ENCODE peak calls at places on chromosome 9, in eight cellular contexts. One of them, this sample, is unnamed.

GRCh38 chr9:631596-631995 is 209.9 kb upstream of the DMRT1 start:
- DNase-seq in foreskin fibroblast: no peak
- DNase-seq in astrocyte of the cerebellum: peak
- DNase-seq in AG10803: peak
- DNase-seq in fibroblast of pulmonary artery: no peak
- DNase-seq in left lung: no peak
- DNase-seq in cardiac fibroblast: peak
- DNase-seq in WERI-Rb-1: no peak
- DNase-seq in this sample: peak

GRCh38 chr9:94847486-94847885 is 121.0 kb downstream of the AOPEP start:
- DNase-seq in cardiac fibroblast: peak
- DNase-seq in astrocyte of the cerebellum: no peak
- DNase-seq in WERI-Rb-1: no peak
- DNase-seq in fibroblast of pulmonary artery: peak
- DNase-seq in left lung: no peak
- DNase-seq in foreskin fibroblast: peak
- DNase-seq in AG10803: peak
- DNase-seq in this sample: peak

GRCh38 chr9:4303002-4303401 is 3.1 kb upstream of the GLIS3 start:
- DNase-seq in left lung: no peak
- DNase-seq in AG10803: no peak
- DNase-seq in cardiac fibroblast: peak
- DNase-seq in WERI-Rb-1: no peak
- DNase-seq in astrocyte of the cerebellum: no peak
- DNase-seq in fibroblast of pulmonary artery: peak
- DNase-seq in foreskin fibroblast: peak
- DNase-seq in this sample: peak

GRCh38 chr9:118222375-118222774 is 518.2 kb downstream of the TLR4 start:
- DNase-seq in fibroblast of pulmonary artery: no peak
- DNase-seq in left lung: no peak
- DNase-seq in cardiac fibroblast: no peak
- DNase-seq in WERI-Rb-1: peak
- DNase-seq in AG10803: no peak
- DNase-seq in astrocyte of the cerebellum: no peak
- DNase-seq in foreskin fibroblast: no peak
- DNase-seq in this sample: no peak

GRCh38 chr9:14561929-14562386 is 131.3 kb downstream of the ZDHHC21 start:
- DNase-seq in WERI-Rb-1: no peak
- DNase-seq in foreskin fibroblast: no peak
- DNase-seq in AG10803: no peak
- DNase-seq in cardiac fibroblast: no peak
- DNase-seq in astrocyte of the cerebellum: no peak
- DNase-seq in fibroblast of pulmonary artery: no peak
- DNase-seq in left lung: no peak
- DNase-seq in this sample: no peak

GRCh38 chr9:87875839-87876545 is 6.7 kb upstream of the SPATA31E1 start:
- DNase-seq in WERI-Rb-1: no peak
- DNase-seq in AG10803: no peak
- DNase-seq in foreskin fibroblast: no peak
- DNase-seq in fibroblast of pulmonary artery: no peak
- DNase-seq in astrocyte of the cerebellum: no peak
- DNase-seq in cardiac fibroblast: no peak
- DNase-seq in left lung: no peak
- DNase-seq in this sample: no peak

GRCh38 chr9:92033991-92034390 is 81.2 kb downstream of the SPTLC1 start:
- DNase-seq in foreskin fibroblast: no peak
- DNase-seq in fibroblast of pulmonary artery: no peak
- DNase-seq in astrocyte of the cerebellum: no peak
- DNase-seq in WERI-Rb-1: no peak
- DNase-seq in cardiac fibroblast: no peak
- DNase-seq in AG10803: no peak
- DNase-seq in left lung: no peak
- DNase-seq in this sample: no peak

GRCh38 chr9:104911029-104911607 is 16.8 kb downstream of the ABCA1 start:
- DNase-seq in AG10803: no peak
- DNase-seq in fibroblast of pulmonary artery: no peak
- DNase-seq in WERI-Rb-1: peak
- DNase-seq in foreskin fibroblast: peak
- DNase-seq in left lung: no peak
- DNase-seq in astrocyte of the cerebellum: no peak
- DNase-seq in cardiac fibroblast: peak
- DNase-seq in this sample: no peak

GRCh38 chr9:129649726-129650679 is 8.1 kb upstream of the ASB6 start:
- DNase-seq in astrocyte of the cerebellum: no peak
- DNase-seq in AG10803: peak
- DNase-seq in left lung: peak
- DNase-seq in WERI-Rb-1: no peak
- DNase-seq in cardiac fibroblast: no peak
- DNase-seq in foreskin fibroblast: peak
- DNase-seq in fibroblast of pulmonary artery: no peak
- DNase-seq in this sample: no peak

GRCh38 chr9:4196376-4196775 is 103.5 kb downstream of the GLIS3 start:
- DNase-seq in left lung: no peak
- DNase-seq in AG10803: no peak
- DNase-seq in fibroblast of pulmonary artery: no peak
- DNase-seq in foreskin fibroblast: no peak
- DNase-seq in astrocyte of the cerebellum: peak
- DNase-seq in cardiac fibroblast: peak
- DNase-seq in WERI-Rb-1: no peak
- DNase-seq in this sample: peak

GRCh38 chr9:106994463-106994862 is 131.5 kb downstream of the ZNF462 start:
- DNase-seq in cardiac fibroblast: no peak
- DNase-seq in astrocyte of the cerebellum: no peak
- DNase-seq in AG10803: no peak
- DNase-seq in fibroblast of pulmonary artery: no peak
- DNase-seq in foreskin fibroblast: no peak
- DNase-seq in left lung: no peak
- DNase-seq in WERI-Rb-1: no peak
- DNase-seq in this sample: no peak

GRCh38 chr9:38053697-38054461 is 15.1 kb downstream of the SHB start:
- DNase-seq in left lung: no peak
- DNase-seq in AG10803: no peak
- DNase-seq in fibroblast of pulmonary artery: no peak
- DNase-seq in foreskin fibroblast: no peak
- DNase-seq in WERI-Rb-1: no peak
- DNase-seq in astrocyte of the cerebellum: no peak
- DNase-seq in cardiac fibroblast: no peak
- DNase-seq in this sample: no peak

GRCh38 chr9:19976226-19976625 is 187.4 kb upstream of the SLC24A2 start:
- DNase-seq in foreskin fibroblast: no peak
- DNase-seq in AG10803: no peak
- DNase-seq in fibroblast of pulmonary artery: no peak
- DNase-seq in astrocyte of the cerebellum: no peak
- DNase-seq in WERI-Rb-1: no peak
- DNase-seq in left lung: no peak
- DNase-seq in cardiac fibroblast: peak
- DNase-seq in this sample: no peak

GRCh38 chr9:121945281-121945680 is 147.8 kb downstream of the TTLL11 start:
- DNase-seq in foreskin fibroblast: no peak
- DNase-seq in left lung: no peak
- DNase-seq in cardiac fibroblast: no peak
- DNase-seq in astrocyte of the cerebellum: no peak
- DNase-seq in WERI-Rb-1: no peak
- DNase-seq in fibroblast of pulmonary artery: no peak
- DNase-seq in AG10803: no peak
- DNase-seq in this sample: no peak

GRCh38 chr9:14466429-14466818 is 152.5 kb upstream of the NFIB start:
- DNase-seq in astrocyte of the cerebellum: no peak
- DNase-seq in left lung: no peak
- DNase-seq in cardiac fibroblast: no peak
- DNase-seq in WERI-Rb-1: no peak
- DNase-seq in foreskin fibroblast: no peak
- DNase-seq in AG10803: no peak
- DNase-seq in fibroblast of pulmonary artery: no peak
- DNase-seq in this sample: no peak

GRCh38 chr9:129567842-129568559 is 52.9 kb downstream of the C9orf50 start:
- DNase-seq in astrocyte of the cerebellum: no peak
- DNase-seq in WERI-Rb-1: no peak
- DNase-seq in cardiac fibroblast: peak
- DNase-seq in AG10803: peak
- DNase-seq in left lung: no peak
- DNase-seq in foreskin fibroblast: peak
- DNase-seq in fibroblast of pulmonary artery: peak
- DNase-seq in this sample: peak

GRCh38 chr9:69030851-69031645 is 4.5 kb upstream of the FXN start:
- DNase-seq in AG10803: peak
- DNase-seq in astrocyte of the cerebellum: no peak
- DNase-seq in cardiac fibroblast: peak
- DNase-seq in foreskin fibroblast: peak
- DNase-seq in WERI-Rb-1: no peak
- DNase-seq in fibroblast of pulmonary artery: peak
- DNase-seq in left lung: no peak
- DNase-seq in this sample: no peak

GRCh38 chr9:98087420-98088354 is 31.2 kb downstream of the NANS start:
- DNase-seq in astrocyte of the cerebellum: no peak
- DNase-seq in fibroblast of pulmonary artery: peak
- DNase-seq in cardiac fibroblast: peak
- DNase-seq in AG10803: peak
- DNase-seq in WERI-Rb-1: no peak
- DNase-seq in left lung: peak
- DNase-seq in foreskin fibroblast: peak
- DNase-seq in this sample: peak

GRCh38 chr9:12722131-12722530 is 28.9 kb downstream of the TYRP1 start:
- DNase-seq in AG10803: peak
- DNase-seq in fibroblast of pulmonary artery: no peak
- DNase-seq in cardiac fibroblast: peak
- DNase-seq in left lung: no peak
- DNase-seq in WERI-Rb-1: no peak
- DNase-seq in astrocyte of the cerebellum: no peak
- DNase-seq in foreskin fibroblast: no peak
- DNase-seq in this sample: no peak

GRCh38 chr9:34185778-34186551 is 7.1 kb downstream of the UBAP1 start:
- DNase-seq in left lung: no peak
- DNase-seq in WERI-Rb-1: no peak
- DNase-seq in AG10803: peak
- DNase-seq in astrocyte of the cerebellum: peak
- DNase-seq in fibroblast of pulmonary artery: peak
- DNase-seq in cardiac fibroblast: peak
- DNase-seq in foreskin fibroblast: peak
- DNase-seq in this sample: peak

DNA sequence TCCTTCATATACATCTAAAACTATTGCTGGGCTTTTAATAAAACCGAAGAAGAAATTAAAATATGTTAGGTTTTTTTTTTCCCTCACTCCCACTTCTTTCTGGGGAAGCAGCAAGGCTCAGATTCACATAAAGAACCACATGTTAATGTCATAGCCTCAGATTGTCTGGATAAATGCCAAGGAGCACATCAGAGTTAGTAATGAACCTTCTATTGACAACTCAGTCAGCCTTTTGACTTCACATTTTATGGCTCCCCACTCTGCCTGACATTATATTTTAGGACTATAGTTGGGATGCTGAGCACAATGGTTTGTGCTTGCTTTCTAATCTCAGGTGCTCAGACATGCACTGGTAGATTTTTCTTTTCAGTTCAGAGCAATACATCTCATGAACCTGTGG is 21.8 kb downstream of the DMAC1 start:
- DNase-seq in fibroblast of pulmonary artery: no peak
- DNase-seq in AG10803: no peak
- DNase-seq in foreskin fibroblast: no peak
- DNase-seq in left lung: no peak
- DNase-seq in WERI-Rb-1: no peak
- DNase-seq in astrocyte of the cerebellum: no peak
- DNase-seq in cardiac fibroblast: no peak
- DNase-seq in this sample: no peak
- H3K4me3 ChIP-seq in fibroblast of pulmonary artery: no peak
- H3K4me3 ChIP-seq in AG10803: no peak
- H3K4me3 ChIP-seq in foreskin fibroblast: no peak
- H3K4me3 ChIP-seq in left lung: no peak
- H3K4me3 ChIP-seq in WERI-Rb-1: no peak
- H3K4me3 ChIP-seq in astrocyte of the cerebellum: no peak
- H3K4me3 ChIP-seq in cardiac fibroblast: no peak
- H3K4me3 ChIP-seq in this sample: no peak

GRCh38 chr9:85884236-85884635 is 56.7 kb upstream of the NAA35 start:
- DNase-seq in foreskin fibroblast: no peak
- DNase-seq in fibroblast of pulmonary artery: no peak
- DNase-seq in WERI-Rb-1: no peak
- DNase-seq in AG10803: peak
- DNase-seq in cardiac fibroblast: peak
- DNase-seq in left lung: no peak
- DNase-seq in astrocyte of the cerebellum: no peak
- DNase-seq in this sample: no peak
- TF ChIP-seq CTCF in foreskin fibroblast: no peak
- TF ChIP-seq CTCF in fibroblast of pulmonary artery: no peak
- TF ChIP-seq CTCF in WERI-Rb-1: no peak
- TF ChIP-seq CTCF in AG10803: no peak
- TF ChIP-seq CTCF in cardiac fibroblast: no peak
- TF ChIP-seq CTCF in left lung: no peak
- TF ChIP-seq CTCF in astrocyte of the cerebellum: no peak
- TF ChIP-seq CTCF in this sample: no peak

GRCh38 chr9:113927277-113927676 is 51.2 kb downstream of the ZNF618 start:
- DNase-seq in fibroblast of pulmonary artery: no peak
- DNase-seq in WERI-Rb-1: no peak
- DNase-seq in astrocyte of the cerebellum: no peak
- DNase-seq in left lung: no peak
- DNase-seq in cardiac fibroblast: no peak
- DNase-seq in foreskin fibroblast: no peak
- DNase-seq in AG10803: no peak
- DNase-seq in this sample: no peak
- H3K4me3 ChIP-seq in fibroblast of pulmonary artery: no peak
- H3K4me3 ChIP-seq in WERI-Rb-1: no peak
- H3K4me3 ChIP-seq in astrocyte of the cerebellum: no peak
- H3K4me3 ChIP-seq in left lung: no peak
- H3K4me3 ChIP-seq in cardiac fibroblast: no peak
- H3K4me3 ChIP-seq in foreskin fibroblast: no peak
- H3K4me3 ChIP-seq in AG10803: no peak
- H3K4me3 ChIP-seq in this sample: no peak

DNA sequence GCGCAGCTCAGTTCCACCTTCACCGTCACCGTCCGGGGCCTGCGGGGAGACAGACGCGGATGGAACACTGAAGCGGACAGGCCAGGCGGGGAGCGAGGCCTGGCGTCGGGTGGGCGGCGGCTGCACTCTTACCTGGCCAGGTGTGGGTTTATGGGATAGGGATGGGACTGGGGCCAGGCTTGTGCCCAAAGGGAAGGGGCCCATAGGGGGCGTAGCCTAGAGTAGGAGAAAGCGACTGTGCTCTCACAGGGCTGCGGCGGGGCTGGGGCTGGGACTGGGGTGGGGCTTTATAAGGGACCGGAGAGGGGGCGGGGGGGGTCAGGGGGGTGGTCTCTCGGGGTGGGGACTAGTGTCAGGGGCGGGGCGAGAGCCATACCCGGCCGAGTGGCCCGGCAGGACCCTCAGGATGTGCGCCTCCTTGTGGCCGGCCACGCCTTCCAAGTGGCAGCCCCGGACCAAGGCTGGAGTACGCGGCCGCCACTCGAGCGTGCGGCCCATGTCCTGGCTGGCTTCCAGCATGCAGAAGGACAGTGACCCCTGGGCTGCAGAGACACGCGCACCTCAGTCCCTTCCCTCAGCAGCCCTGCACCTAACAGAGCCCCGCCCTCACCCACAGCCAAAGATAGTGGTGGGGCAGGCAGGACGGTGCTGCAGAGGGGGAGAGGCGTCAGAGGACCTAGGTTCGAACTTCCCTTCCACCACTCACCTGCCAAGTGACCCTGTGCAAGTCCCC is 22.8 kb downstream of the FPGS start:
- DNase-seq in left lung: no peak
- DNase-seq in fibroblast of pulmonary artery: no peak
- DNase-seq in AG10803: no peak
- DNase-seq in foreskin fibroblast: no peak
- DNase-seq in astrocyte of the cerebellum: no peak
- DNase-seq in cardiac fibroblast: no peak
- DNase-seq in WERI-Rb-1: peak
- DNase-seq in this sample: no peak
- TF ChIP-seq CTCF in left lung: peak
- TF ChIP-seq CTCF in fibroblast of pulmonary artery: no peak
- TF ChIP-seq CTCF in AG10803: peak
- TF ChIP-seq CTCF in foreskin fibroblast: no peak
- TF ChIP-seq CTCF in astrocyte of the cerebellum: peak
- TF ChIP-seq CTCF in cardiac fibroblast: peak
- TF ChIP-seq CTCF in WERI-Rb-1: peak
- TF ChIP-seq CTCF in this sample: peak

GRCh38 chr9:131612851-131613250 is 67.5 kb downstream of the PRRT1B start:
- DNase-seq in astrocyte of the cerebellum: no peak
- DNase-seq in fibroblast of pulmonary artery: no peak
- DNase-seq in cardiac fibroblast: no peak
- DNase-seq in AG10803: no peak
- DNase-seq in WERI-Rb-1: no peak
- DNase-seq in left lung: peak
- DNase-seq in foreskin fibroblast: no peak
- DNase-seq in this sample: no peak
- H3K4me3 ChIP-seq in astrocyte of the cerebellum: no peak
- H3K4me3 ChIP-seq in fibroblast of pulmonary artery: no peak
- H3K4me3 ChIP-seq in cardiac fibroblast: no peak
- H3K4me3 ChIP-seq in AG10803: no peak
- H3K4me3 ChIP-seq in WERI-Rb-1: no peak
- H3K4me3 ChIP-seq in left lung: no peak
- H3K4me3 ChIP-seq in foreskin fibroblast: no peak
- H3K4me3 ChIP-seq in this sample: no peak

This sample was measured in astrocyte of the spinal cord.